ENCODE peak calls at places on chromosomes 16 and 17, in five cellular contexts. Y is Karpas-422, J is esophagus muscularis mucosa, X is A549, W is colonic mucosa. A is an unnamed sample.

GRCh38 chr17:64115871-64116534 is 13.9 kb downstream of the ERN1 start:
- DNase-seq in Y (no peak), J (no peak), X (peak; percentile 30), W (no peak), A (no peak)

GRCh38 chr16:8950580-8951077 is 13.1 kb downstream of the USP7 start:
- DNase-seq in Y (no peak), J (no peak), X (no peak), W (no peak), A (no peak)

GRCh38 chr17:40722146-40722720 is 18.7 kb upstream of the KRT24 start:
- DNase-seq in Y (no peak), J (no peak), X (no peak), W (no peak), A (no peak)

GRCh38 chr16:10121496-10121895 is 60.7 kb downstream of the GRIN2A start:
- DNase-seq in Y (no peak), J (no peak), X (no peak), W (no peak), A (no peak)

GRCh38 chr17:19339341-19339815 is 23.1 kb downstream of the B9D1 start:
- DNase-seq in Y (no peak), J (no peak), X (no peak), W (no peak), A (no peak)

GRCh38 chr17:36008998-36009665 is 7.8 kb upstream of the CCL15 start:
- DNase-seq in Y (peak; percentile 82), J (no peak), X (no peak), W (peak; percentile 35), A (peak; percentile 57)

GRCh38 chr17:38653679-38654078 is 21.1 kb downstream of the EPOP start:
- DNase-seq in Y (no peak), J (no peak), X (no peak), W (no peak), A (no peak)

GRCh38 chr16:84884311-84885023 is 64.7 kb downstream of the CRISPLD2 start:
- DNase-seq in Y (no peak), J (no peak), X (no peak), W (no peak), A (no peak)

GRCh38 chr17:30476726-30477082 is 504 bp upstream of the GOSR1 start:
- DNase-seq in Y (peak; percentile 51), J (no peak), X (no peak), W (no peak), A (peak; percentile 46)

GRCh38 chr16:67674851-67675578 is 8.4 kb downstream of the C16orf86 start:
- DNase-seq in Y (peak; percentile 41), J (no peak), X (no peak), W (no peak), A (no peak)

GRCh38 chr16:67675579-67675935 is 8.9 kb downstream of the C16orf86 start:
- DNase-seq in Y (no peak), J (no peak), X (no peak), W (no peak), A (no peak)

GRCh38 chr16:67673712-67674580 is 7.3 kb downstream of the C16orf86 start:
- DNase-seq in Y (no peak), J (no peak), X (no peak), W (peak; percentile 92), A (no peak)

GRCh38 chr16:67672306-67672705 is 5.7 kb downstream of the C16orf86 start:
- DNase-seq in Y (no peak), J (no peak), X (no peak), W (no peak), A (no peak)

DNA sequence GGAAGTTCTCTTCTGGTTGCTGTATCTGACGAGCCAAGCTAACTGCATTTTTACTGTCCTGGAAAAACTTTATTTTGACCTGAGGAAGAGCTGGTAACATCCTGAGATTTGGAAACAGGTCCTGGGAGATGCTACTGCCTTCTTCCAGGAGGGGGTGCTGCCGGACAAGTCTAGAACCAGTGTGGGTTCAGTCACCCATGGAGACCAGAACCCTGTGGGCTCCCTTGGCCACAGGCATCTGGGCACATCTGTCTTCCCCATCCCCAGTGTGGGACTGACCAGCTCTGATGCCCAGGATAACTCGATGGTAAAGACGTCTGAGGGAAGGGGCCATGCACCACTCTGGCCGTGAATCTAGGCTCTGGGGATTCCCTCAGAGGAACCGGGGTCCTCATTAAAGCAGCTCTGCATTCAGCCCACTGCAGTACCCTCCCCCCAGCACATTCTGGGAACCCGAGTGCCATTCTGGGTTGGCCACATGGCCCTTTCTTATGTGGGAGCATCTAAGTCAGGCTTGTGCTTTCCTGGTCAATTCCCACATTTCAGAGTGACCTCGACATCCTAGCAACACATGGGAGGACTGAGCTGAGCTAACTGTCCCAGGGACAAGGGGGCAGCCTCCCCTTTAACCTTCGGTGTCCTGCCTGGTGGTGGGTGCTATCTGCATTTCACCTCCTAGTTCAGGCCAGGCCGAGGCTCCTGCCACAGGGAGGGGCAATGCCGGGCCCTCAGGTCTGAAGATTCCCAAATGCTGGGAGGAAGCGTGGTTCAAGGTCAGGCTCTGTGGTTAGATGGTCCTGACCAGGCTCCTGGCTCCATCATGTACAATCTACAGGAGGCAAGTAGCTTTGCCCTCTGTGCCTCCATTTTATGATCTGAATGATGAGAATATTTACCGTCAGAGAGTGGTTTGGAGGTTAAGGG is 6.4 kb downstream of the C16orf86 start:
- DNase-seq in Y (peak; percentile 88), J (no peak), X (peak; percentile 84), W (peak; percentile 89), A (peak; percentile 70)
- H3K4me1 ChIP-seq in Y (peaks cover 57% of the 10 kb centered on the region), J (peaks cover 48% of the 10 kb centered on the region), X (peaks cover 3% of the 10 kb centered on the region), W (peaks cover 22% of the 10 kb centered on the region), A (no peaks in the 10 kb centered on the region)

GRCh38 chr17:2259769-2260536 is 43.6 kb downstream of the SMG6 start:
- DNase-seq in Y (no peak), J (no peak), X (no peak), W (no peak), A (no peak)

GRCh38 chr17:2262146-2262587 is 41.4 kb downstream of the SMG6 start:
- DNase-seq in Y (no peak), J (no peak), X (no peak), W (no peak), A (no peak)

GRCh38 chr17:2266045-2266864 is 37.3 kb downstream of the SMG6 start:
- DNase-seq in Y (no peak), J (no peak), X (no peak), W (peak; percentile 39), A (no peak)

GRCh38 chr17:2264023-2264860 is 39.3 kb downstream of the SMG6 start:
- DNase-seq in Y (no peak), J (no peak), X (no peak), W (no peak), A (peak; percentile 62)

DNA sequence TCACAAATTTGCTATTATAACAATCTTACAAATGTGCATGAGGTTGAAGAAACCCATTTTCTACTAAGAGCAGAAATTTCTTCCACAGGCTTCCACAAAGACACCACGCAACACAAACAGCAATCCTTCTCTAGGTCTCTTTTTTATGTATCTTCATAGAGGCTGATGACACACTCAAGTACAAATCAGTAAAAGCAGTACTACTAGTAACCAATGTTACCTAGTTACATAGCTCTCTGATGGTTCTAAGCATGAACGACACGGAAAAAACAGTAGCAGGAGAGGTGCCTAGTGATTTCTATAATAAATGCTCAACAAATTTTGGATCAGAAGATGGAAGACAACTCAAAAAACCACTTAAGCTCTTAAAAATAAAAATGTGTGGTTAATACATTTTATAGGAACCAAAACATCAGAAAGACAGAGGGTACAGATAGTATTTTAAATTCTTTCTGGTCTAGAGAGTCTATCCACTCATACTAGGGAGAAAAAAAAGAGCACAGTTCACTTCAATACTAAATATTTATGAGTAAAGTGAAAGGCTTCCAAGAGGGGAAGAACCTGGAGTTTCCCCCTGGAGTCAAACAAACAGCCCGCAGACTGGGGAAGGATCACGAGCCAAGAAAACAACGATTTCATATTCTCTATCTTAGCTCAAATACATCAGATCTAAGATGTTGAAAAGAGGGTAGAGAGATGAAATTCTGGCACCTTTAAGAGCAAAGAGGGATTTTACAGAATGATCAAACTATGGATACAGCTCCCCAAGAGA is 40.2 kb downstream of the SMG6 start:
- DNase-seq in Y (no peak), J (no peak), X (no peak), W (no peak), A (no peak)
- H3K4me1 ChIP-seq in Y (no peaks in the 10 kb centered on the region), J (peaks cover 84% of the 10 kb centered on the region), X (peaks cover 22% of the 10 kb centered on the region), W (peaks cover 5% of the 10 kb centered on the region), A (no peaks in the 10 kb centered on the region)

DNA sequence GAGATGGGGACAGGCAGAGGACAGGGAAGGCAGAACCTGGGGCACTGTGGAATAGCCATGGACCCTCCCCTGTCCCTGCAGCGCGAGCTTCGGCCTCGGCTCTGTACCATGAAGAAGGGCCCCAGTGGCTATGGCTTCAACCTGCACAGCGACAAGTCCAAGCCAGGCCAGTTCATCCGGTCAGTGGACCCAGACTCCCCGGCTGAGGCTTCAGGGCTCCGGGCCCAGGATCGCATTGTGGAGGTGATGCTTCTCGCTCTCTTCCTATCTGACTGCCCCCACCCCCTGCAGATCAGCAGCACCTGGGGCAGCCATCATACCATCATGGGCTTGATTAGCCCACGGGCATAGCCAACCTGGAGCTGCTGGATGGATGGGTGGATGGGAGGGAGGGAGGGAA is 13.5 kb downstream of the NHERF1 start:
- DNase-seq in Y (no peak), J (no peak), X (no peak), W (no peak), A (no peak)
- H3K4me1 ChIP-seq in Y (peaks cover 25% of the 10 kb centered on the region), J (peaks cover 46% of the 10 kb centered on the region), X (peaks cover 73% of the 10 kb centered on the region), W (peaks cover 39% of the 10 kb centered on the region), A (peaks cover 43% of the 10 kb centered on the region)

GRCh38 chr17:17757391-17757791 is 76.1 kb downstream of the RAI1 start:
- DNase-seq in Y (peak; percentile 75), J (no peak), X (no peak), W (no peak), A (no peak)

GRCh38 chr17:17758443-17758842 is 77.2 kb downstream of the RAI1 start:
- DNase-seq in Y (no peak), J (no peak), X (no peak), W (no peak), A (no peak)

GRCh38 chr17:17754719-17755686 is 73.7 kb downstream of the RAI1 start:
- DNase-seq in Y (no peak), J (no peak), X (no peak), W (no peak), A (no peak)

GRCh38 chr17:17757944-17758343 is 76.7 kb downstream of the RAI1 start:
- DNase-seq in Y (no peak), J (no peak), X (no peak), W (no peak), A (no peak)

GRCh38 chr17:17755715-17756114 is 74.5 kb downstream of the RAI1 start:
- DNase-seq in Y (no peak), J (no peak), X (no peak), W (no peak), A (no peak)
- H3K4me1 ChIP-seq in Y (peaks cover 75% of the 10 kb centered on the region), J (peaks cover 65% of the 10 kb centered on the region), X (peaks cover 26% of the 10 kb centered on the region), W (peaks cover 12% of the 10 kb centered on the region), A (peaks cover 11% of the 10 kb centered on the region)

A was measured in SJCRH30.